ENCODE peak calls at places on chromosomes 13 and 19, in ten cellular contexts. K, S, I, P, R, Y, Z, F, N and X are unnamed samples.

GRCh38 chr13:89951341-89951740 is 1396.1 kb upstream of the MIR17HG start:
- DNase-seq in N (no peak), P (no peak), S (no peak), F (no peak), K (no peak), Y (no peak), I (no peak), R (no peak), Z (no peak), X (no peak)

GRCh38 chr13:111210488-111210887 is 95.4 kb downstream of the ARHGEF7 start:
- DNase-seq in R (peak), K (peak), S (no peak), N (no peak), P (no peak), F (no peak), Z (peak), I (peak), Y (peak), X (no peak)

GRCh38 chr13:45196622-45197021 is 4.2 kb downstream of the KCTD4 start:
- DNase-seq in F (no peak), S (no peak), N (no peak), Z (peak), Y (no peak), K (no peak), R (no peak), I (peak), P (no peak), X (no peak)

GRCh38 chr19:33498391-33499000 is 23.1 kb downstream of the PEPD start:
- DNase-seq in K (peak), I (no peak), F (no peak), P (no peak), Z (no peak), N (no peak), S (no peak), Y (no peak), R (no peak), X (no peak)

GRCh38 chr19:47418595-47419036 is 711 bp downstream of the MEIS3 start:
- DNase-seq in F (no peak), P (no peak), Y (no peak), N (no peak), R (no peak), I (no peak), K (no peak), Z (no peak), S (no peak), X (no peak)

GRCh38 chr13:40063278-40063698 is 407.8 kb downstream of the COG6 start:
- DNase-seq in R (no peak), Z (peak), N (no peak), I (no peak), F (no peak), K (no peak), Y (peak), P (no peak), S (no peak), X (no peak)

GRCh38 chr19:58555920-58556632 is 1.2 kb upstream of the CHMP2A start:
- DNase-seq in F (no peak), I (no peak), Z (no peak), P (peak), Y (peak), K (peak), N (no peak), R (peak), S (no peak), X (no peak)

GRCh38 chr19:19133985-19134384 is 4.3 kb downstream of the TMEM161A start:
- DNase-seq in Z (no peak), P (no peak), F (no peak), K (no peak), N (no peak), S (no peak), R (no peak), I (no peak), Y (no peak), X (no peak)

GRCh38 chr19:45499196-45500180 is 1.2 kb downstream of the PPM1N start:
- DNase-seq in S (no peak), F (no peak), R (peak), K (peak), N (peak), Z (peak), P (no peak), Y (no peak), I (no peak), X (no peak)

GRCh38 chr13:19818223-19818842 is 35.6 kb upstream of the PSPC1 start:
- DNase-seq in K (peak), I (no peak), S (peak), N (peak), Y (peak), R (peak), F (no peak), Z (no peak), P (peak), X (no peak)

GRCh38 chr13:112764864-112765561 is 75.2 kb downstream of the ATP11A start:
- DNase-seq in Z (no peak), S (no peak), R (no peak), P (no peak), I (no peak), Y (no peak), N (no peak), K (peak), F (no peak), X (no peak)

GRCh38 chr13:107370036-107370785 is 802.3 kb upstream of the ARGLU1 start:
- DNase-seq in I (no peak), N (no peak), K (no peak), Y (no peak), R (no peak), F (no peak), Z (peak), P (no peak), S (no peak), X (no peak)

GRCh38 chr13:36675213-36675536 is 1.4 kb downstream of the SERTM1 start:
- DNase-seq in N (no peak), K (no peak), Y (no peak), F (no peak), S (no peak), P (no peak), Z (no peak), I (no peak), R (no peak), X (no peak)

GRCh38 chr19:2171349-2172145 is 7.8 kb downstream of the DOT1L start:
- DNase-seq in Y (peak), S (no peak), I (no peak), Z (no peak), K (peak), P (no peak), R (peak), N (peak), F (no peak), X (no peak)

GRCh38 chr19:48806818-48807589 is 3.8 kb downstream of the BCAT2 start:
- DNase-seq in S (no peak), R (peak), N (peak), Y (no peak), F (no peak), I (peak), P (no peak), Z (peak), K (no peak), X (no peak)

GRCh38 chr13:74325106-74325505 is 190.9 kb upstream of the KLF12 start:
- DNase-seq in I (peak), F (no peak), N (no peak), R (peak), Z (peak), P (peak), S (peak), Y (no peak), K (peak), X (no peak)

GRCh38 chr13:51047434-51048165 is 63.5 kb downstream of the C13orf42 start:
- DNase-seq in S (no peak), I (no peak), K (no peak), F (no peak), P (no peak), Z (no peak), Y (no peak), N (no peak), R (no peak), X (no peak)

GRCh38 chr19:52963229-52963760 is 614 bp upstream of the ZNF816 start:
- DNase-seq in N (peak), I (no peak), Z (no peak), P (peak), K (peak), F (no peak), Y (peak), S (peak), R (peak), X (no peak)

GRCh38 chr19:32287086-32287485 is 58.3 kb upstream of the ZNF507 start:
- DNase-seq in I (no peak), K (peak), Z (peak), Y (no peak), N (no peak), P (no peak), R (no peak), S (no peak), F (no peak), X (no peak)

GRCh38 chr19:5298502-5298901 is 42.1 kb downstream of the PTPRS start:
- DNase-seq in R (no peak), K (peak), Y (no peak), Z (no peak), S (peak), N (no peak), P (no peak), I (no peak), F (no peak), X (no peak)

GRCh38 chr13:38166121-38166520 is 183.5 kb upstream of the UFM1 start:
- DNase-seq in F (no peak), Y (no peak), N (no peak), K (peak), Z (peak), I (peak), R (no peak), S (no peak), P (no peak), X (no peak)

GRCh38 chr19:5971714-5972354 is 6.1 kb downstream of the RANBP3 start:
- DNase-seq in N (no peak), P (no peak), Y (no peak), K (peak), S (no peak), I (no peak), R (no peak), Z (peak), F (no peak), X (no peak)

GRCh38 chr13:113666324-113666660 is 727 bp upstream of the GRK1 start:
- DNase-seq in S (no peak), I (no peak), K (peak), P (peak), R (no peak), F (no peak), N (no peak), Z (no peak), Y (peak), X (no peak)

GRCh38 chr13:98411617-98412310 is 165.1 kb downstream of the STK24 start:
- DNase-seq in Z (peak), S (no peak), Y (peak), R (no peak), I (no peak), N (peak), K (no peak), F (peak), P (no peak), X (no peak)

GRCh38 chr13:100610399-100611347 is 22.1 kb upstream of the GGACT start:
- DNase-seq in F (no peak), K (no peak), I (no peak), N (no peak), R (no peak), Y (no peak), P (no peak), Z (no peak), S (no peak), X (no peak)

GRCh38 chr13:40790232-40790631 is 821 bp downstream of the SLC25A15 start:
- DNase-seq in I (no peak), N (no peak), R (no peak), K (no peak), P (no peak), S (no peak), Y (no peak), F (no peak), Z (no peak), X (no peak)

GRCh38 chr13:110305544-110305943 is 1.4 kb downstream of the COL4A1 start:
- DNase-seq in S (no peak), F (no peak), N (no peak), Y (no peak), K (no peak), R (no peak), P (no peak), I (no peak), Z (no peak), X (no peak)

GRCh38 chr19:36073121-36073876 is 18.6 kb downstream of the WDR62 start:
- DNase-seq in I (no peak), Z (no peak), N (no peak), F (no peak), K (no peak), Y (no peak), R (no peak), S (no peak), P (no peak), X (no peak)

GRCh38 chr13:109131698-109132257 is 502.4 kb downstream of the MYO16 start:
- DNase-seq in R (peak), S (no peak), N (no peak), Y (no peak), K (no peak), F (no peak), I (no peak), P (no peak), Z (peak), X (no peak)

GRCh38 chr19:43028866-43029265 is 2.6 kb upstream of the PSG11 start:
- DNase-seq in I (no peak), S (no peak), R (no peak), K (no peak), F (no peak), Y (no peak), Z (no peak), P (no peak), N (no peak), X (no peak)

GRCh38 chr13:50124536-50125305 is 109.5 kb downstream of the KCNRG start:
- DNase-seq in K (peak), Z (peak), R (peak), S (peak), N (peak), F (no peak), I (peak), Y (peak), P (peak), X (no peak)

GRCh38 chr19:58150328-58150921 is at the start of gene ZNF329:
- DNase-seq in R (peak), Z (peak), S (peak), I (peak), F (peak), P (peak), K (peak), N (peak), Y (peak), X (peak)

GRCh38 chr19:10219678-10220077 is 11.5 kb downstream of the S1PR2 start:
- DNase-seq in P (no peak), K (peak), S (no peak), N (no peak), F (no peak), I (no peak), Z (peak), R (peak), Y (no peak), X (no peak)

GRCh38 chr13:87527036-87527435 is 144.1 kb upstream of the SLITRK5 start:
- DNase-seq in F (no peak), I (no peak), Z (no peak), P (no peak), S (no peak), N (no peak), K (no peak), R (no peak), Y (no peak), X (no peak)

GRCh38 chr19:51439021-51439465 is 19.2 kb downstream of the SIGLEC8 start:
- DNase-seq in Y (no peak), F (no peak), I (peak), S (no peak), K (no peak), R (no peak), P (no peak), N (no peak), Z (peak), X (no peak)
- TF ChIP-seq CTCF in Y (peak), F (peak), I (peak), S (peak), K (peak), R (peak), P (no peak), N (no peak), Z (peak), X (no peak)

GRCh38 chr19:28878862-28879566 is 333.9 kb downstream of the UQCRFS1 start:
- DNase-seq in F (peak), R (peak), Z (peak), K (peak), Y (peak), S (peak), I (peak), N (peak), P (peak), X (peak)
- TF ChIP-seq CTCF in F (peak), R (peak), Z (peak), K (peak), Y (peak), S (peak), I (peak), N (peak), P (peak), X (no peak)

GRCh38 chr13:63631006-63631405 is 2215.4 kb upstream of the PCDH20 start:
- DNase-seq in I (no peak), F (no peak), R (no peak), S (no peak), Z (no peak), N (no peak), Y (no peak), K (no peak), P (no peak), X (no peak)

GRCh38 chr13:63636231-63636993 is 2220.8 kb upstream of the PCDH20 start:
- DNase-seq in P (no peak), F (no peak), Z (no peak), S (no peak), R (no peak), I (no peak), N (peak), Y (no peak), K (no peak), X (no peak)
- TF ChIP-seq CTCF in P (no peak), F (no peak), Z (no peak), S (no peak), R (peak), I (no peak), N (peak), Y (no peak), K (no peak), X (no peak)

DNA sequence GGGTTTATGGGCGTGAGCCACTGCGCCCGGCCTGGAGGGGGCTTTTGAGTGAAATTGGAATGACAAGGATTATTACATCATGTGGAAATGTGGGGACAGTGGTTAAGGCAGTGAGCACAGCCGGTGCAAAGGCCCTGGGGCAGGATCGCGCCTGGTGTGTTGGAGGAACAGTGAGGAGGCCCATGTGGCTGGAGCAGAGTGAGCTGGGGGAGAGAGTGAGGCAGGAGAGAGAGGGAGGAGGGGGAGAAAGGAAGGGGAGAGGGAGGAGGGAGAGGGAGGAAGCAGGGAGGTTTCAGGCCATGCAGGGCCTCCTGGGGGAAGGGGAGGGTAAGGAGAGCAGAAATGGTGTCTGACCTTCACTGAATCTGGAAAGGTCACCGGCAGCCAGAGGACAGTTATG is 11.3 kb upstream of the CELF5 start:
- DNase-seq in R (no peak), S (no peak), K (peak), Y (no peak), Z (no peak), I (no peak), F (no peak), P (no peak), N (no peak), X (no peak)
- TF ChIP-seq CTCF in R (no peak), S (no peak), K (no peak), Y (no peak), Z (no peak), I (no peak), F (no peak), P (no peak), N (no peak), X (no peak)

DNA sequence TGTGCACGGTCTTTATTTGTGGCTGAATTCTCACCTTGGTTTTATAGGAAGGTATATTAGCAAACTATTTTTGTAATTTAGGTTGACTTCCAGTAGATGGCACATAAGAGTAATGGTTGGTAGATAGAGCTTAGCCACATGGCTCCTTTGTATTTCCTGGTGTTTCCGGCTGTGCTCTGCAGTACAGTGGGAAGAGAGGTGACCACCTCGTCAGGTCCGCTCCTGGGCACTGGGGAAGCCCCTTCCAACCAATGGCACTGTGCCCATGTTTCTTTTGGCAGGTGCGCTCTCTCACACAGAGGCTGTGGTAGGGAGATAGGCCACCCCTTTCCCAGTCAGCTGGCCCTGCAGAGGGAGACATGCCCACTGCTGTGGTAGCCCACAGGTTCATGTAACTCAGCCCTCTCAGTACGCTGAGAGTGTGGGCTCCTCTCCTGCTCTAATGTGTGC is 74.3 kb upstream of the ATP12A start:
- DNase-seq in Z (peak), Y (no peak), K (no peak), S (no peak), R (peak), I (no peak), P (no peak), N (no peak), F (no peak), X (no peak)
- TF ChIP-seq CTCF in Z (peak), Y (no peak), K (peak), S (peak), R (peak), I (peak), P (no peak), N (no peak), F (no peak), X (no peak)

GRCh38 chr19:41883821-41884733 is 1.1 kb downstream of the ARHGEF1 start:
- DNase-seq in N (peak), Z (peak), F (peak), Y (peak), S (peak), I (peak), R (peak), P (peak), K (peak), X (peak)
- TF ChIP-seq CTCF in N (no peak), Z (peak), F (peak), Y (peak), S (peak), I (peak), R (no peak), P (peak), K (no peak), X (no peak)

GRCh38 chr19:14091086-14091884 is 734 bp upstream of the SAMD1 start:
- DNase-seq in R (peak), I (peak), N (peak), K (peak), S (no peak), Z (peak), Y (no peak), F (no peak), P (peak), X (no peak)

GRCh38 chr19:14089662-14090508 is 666 bp downstream of the SAMD1 start:
- DNase-seq in I (peak), F (no peak), Y (peak), R (peak), S (no peak), N (peak), P (no peak), K (peak), Z (peak), X (no peak)

GRCh38 chr19:14090509-14091085 is at the start of gene SAMD1:
- DNase-seq in S (peak), I (peak), Z (peak), Y (peak), P (peak), K (peak), R (peak), N (peak), F (peak), X (peak)

GRCh38 chr19:14088634-14089411 is 1.7 kb downstream of the SAMD1 start:
- DNase-seq in K (peak), Y (no peak), I (no peak), P (no peak), Z (no peak), R (peak), S (no peak), F (no peak), N (no peak), X (no peak)

DNA sequence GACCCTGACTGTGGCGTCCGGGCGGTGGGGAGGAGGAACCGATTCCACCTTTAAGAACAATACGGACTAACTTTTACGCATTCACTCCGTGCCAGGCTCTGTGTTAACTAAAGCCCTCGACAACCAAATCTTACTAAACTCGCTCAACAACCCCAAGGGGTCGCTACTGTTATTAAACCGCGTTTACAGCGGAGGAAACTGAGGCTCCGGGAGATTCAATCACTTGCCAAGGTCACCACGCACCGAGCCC is 1.2 kb downstream of the SAMD1 start:
- DNase-seq in F (no peak), K (no peak), R (peak), Y (no peak), N (no peak), S (no peak), I (no peak), P (no peak), Z (no peak), X (no peak)
- TF ChIP-seq CTCF in F (no peak), K (no peak), R (peak), Y (peak), N (peak), S (no peak), I (peak), P (no peak), Z (peak), X (no peak)

GRCh38 chr19:17725422-17726078 is 6.3 kb downstream of the MAP1S start:
- DNase-seq in Y (no peak), P (no peak), F (no peak), R (no peak), I (no peak), N (no peak), Z (no peak), S (no peak), K (peak), X (no peak)
- TF ChIP-seq CTCF in Y (no peak), P (no peak), F (no peak), R (peak), I (peak), N (peak), Z (peak), S (no peak), K (peak), X (no peak)